ENCODE peak calls at places on chromosome 10, in six cellular contexts. One of them, this sample, is unnamed. For H3K27me3, the result is how much of the 10 kb centered on the place peaks cover.

GRCh38 chr10:98423691-98424120 is 8.7 kb upstream of the PYROXD2 start:
- DNase-seq in H1: peak
- DNase-seq in mammary epithelial cell: no peak
- DNase-seq in CD8-positive, alpha-beta T cell: no peak
- DNase-seq in adrenal gland: peak
- DNase-seq in kidney epithelial cell: no peak
- DNase-seq in this sample: no peak

GRCh38 chr10:121516483-121516882 is 81.8 kb downstream of the FGFR2 start:
- DNase-seq in mammary epithelial cell: no peak
- DNase-seq in adrenal gland: peak
- DNase-seq in H1: no peak
- DNase-seq in CD8-positive, alpha-beta T cell: no peak
- DNase-seq in kidney epithelial cell: no peak
- DNase-seq in this sample: no peak

GRCh38 chr10:78973901-78974408 is 94.8 kb upstream of the ZMIZ1 start:
- DNase-seq in kidney epithelial cell: no peak
- DNase-seq in CD8-positive, alpha-beta T cell: peak
- DNase-seq in H1: peak
- DNase-seq in adrenal gland: peak
- DNase-seq in mammary epithelial cell: no peak
- DNase-seq in this sample: no peak

GRCh38 chr10:51862149-51862548 is 162.8 kb upstream of the CSTF2T start:
- DNase-seq in adrenal gland: no peak
- DNase-seq in CD8-positive, alpha-beta T cell: no peak
- DNase-seq in mammary epithelial cell: no peak
- DNase-seq in kidney epithelial cell: peak
- DNase-seq in H1: no peak
- DNase-seq in this sample: no peak

GRCh38 chr10:12703813-12704212 is 297.7 kb downstream of the CCDC3 start:
- DNase-seq in CD8-positive, alpha-beta T cell: no peak
- DNase-seq in adrenal gland: no peak
- DNase-seq in H1: no peak
- DNase-seq in mammary epithelial cell: peak
- DNase-seq in kidney epithelial cell: peak
- DNase-seq in this sample: no peak

GRCh38 chr10:119320981-119321380 is 113.6 kb downstream of the GRK5 start:
- DNase-seq in adrenal gland: no peak
- DNase-seq in H1: no peak
- DNase-seq in kidney epithelial cell: no peak
- DNase-seq in mammary epithelial cell: no peak
- DNase-seq in CD8-positive, alpha-beta T cell: no peak
- DNase-seq in this sample: no peak

GRCh38 chr10:52637592-52637991 is 135.0 kb downstream of the MBL2 start:
- DNase-seq in adrenal gland: no peak
- DNase-seq in CD8-positive, alpha-beta T cell: no peak
- DNase-seq in mammary epithelial cell: no peak
- DNase-seq in kidney epithelial cell: no peak
- DNase-seq in H1: no peak
- DNase-seq in this sample: no peak

GRCh38 chr10:122021421-122021820 is 32.5 kb downstream of the TACC2 start:
- DNase-seq in CD8-positive, alpha-beta T cell: no peak
- DNase-seq in mammary epithelial cell: no peak
- DNase-seq in kidney epithelial cell: no peak
- DNase-seq in adrenal gland: no peak
- DNase-seq in H1: no peak
- DNase-seq in this sample: no peak

GRCh38 chr10:79444243-79445119 is 943 bp downstream of the ZCCHC24 start:
- DNase-seq in kidney epithelial cell: no peak
- DNase-seq in CD8-positive, alpha-beta T cell: peak
- DNase-seq in adrenal gland: peak
- DNase-seq in H1: peak
- DNase-seq in mammary epithelial cell: peak
- DNase-seq in this sample: peak

GRCh38 chr10:59622320-59622901 is 87.2 kb downstream of the SLC16A9 start:
- DNase-seq in adrenal gland: peak
- DNase-seq in mammary epithelial cell: peak
- DNase-seq in CD8-positive, alpha-beta T cell: no peak
- DNase-seq in H1: peak
- DNase-seq in kidney epithelial cell: no peak
- DNase-seq in this sample: peak

GRCh38 chr10:8013011-8013410 is 41.5 kb upstream of the GATA3 start:
- DNase-seq in mammary epithelial cell: no peak
- DNase-seq in kidney epithelial cell: peak
- DNase-seq in adrenal gland: no peak
- DNase-seq in CD8-positive, alpha-beta T cell: no peak
- DNase-seq in H1: no peak
- DNase-seq in this sample: no peak

GRCh38 chr10:123800299-123800698 is 91.3 kb downstream of the CPXM2 start:
- DNase-seq in CD8-positive, alpha-beta T cell: no peak
- DNase-seq in kidney epithelial cell: no peak
- DNase-seq in H1: peak
- DNase-seq in mammary epithelial cell: peak
- DNase-seq in adrenal gland: no peak
- DNase-seq in this sample: no peak

GRCh38 chr10:77547651-77548050 is 90.0 kb downstream of the KCNMA1 start:
- DNase-seq in adrenal gland: no peak
- DNase-seq in kidney epithelial cell: no peak
- DNase-seq in CD8-positive, alpha-beta T cell: no peak
- DNase-seq in H1: no peak
- DNase-seq in mammary epithelial cell: no peak
- DNase-seq in this sample: no peak

GRCh38 chr10:97127960-97128850 is 57.6 kb downstream of the SLIT1 start:
- DNase-seq in CD8-positive, alpha-beta T cell: no peak
- DNase-seq in H1: no peak
- DNase-seq in mammary epithelial cell: peak
- DNase-seq in adrenal gland: peak
- DNase-seq in kidney epithelial cell: no peak
- DNase-seq in this sample: no peak

GRCh38 chr10:62264702-62265436 is 3.8 kb downstream of the RTKN2 start:
- DNase-seq in CD8-positive, alpha-beta T cell: no peak
- DNase-seq in mammary epithelial cell: peak
- DNase-seq in kidney epithelial cell: peak
- DNase-seq in adrenal gland: no peak
- DNase-seq in H1: no peak
- DNase-seq in this sample: no peak

GRCh38 chr10:15213461-15213861 is 45.0 kb upstream of the NMT2 start:
- DNase-seq in mammary epithelial cell: no peak
- DNase-seq in adrenal gland: no peak
- DNase-seq in kidney epithelial cell: no peak
- DNase-seq in H1: no peak
- DNase-seq in CD8-positive, alpha-beta T cell: no peak
- DNase-seq in this sample: no peak

GRCh38 chr10:70558871-70559810 is 43.4 kb downstream of the PRF1 start:
- DNase-seq in mammary epithelial cell: peak
- DNase-seq in kidney epithelial cell: no peak
- DNase-seq in H1: peak
- DNase-seq in adrenal gland: peak
- DNase-seq in CD8-positive, alpha-beta T cell: peak
- DNase-seq in this sample: peak

GRCh38 chr10:35339946-35340345 is 3.6 kb downstream of the CCNY start:
- DNase-seq in kidney epithelial cell: no peak
- DNase-seq in H1: no peak
- DNase-seq in mammary epithelial cell: peak
- DNase-seq in CD8-positive, alpha-beta T cell: no peak
- DNase-seq in adrenal gland: no peak
- DNase-seq in this sample: no peak

GRCh38 chr10:75166623-75166972 is 44.0 kb upstream of the VDAC2 start:
- DNase-seq in kidney epithelial cell: no peak
- DNase-seq in adrenal gland: no peak
- DNase-seq in H1: no peak
- DNase-seq in CD8-positive, alpha-beta T cell: no peak
- DNase-seq in mammary epithelial cell: no peak
- DNase-seq in this sample: no peak

GRCh38 chr10:75170215-75170614 is 40.4 kb upstream of the VDAC2 start:
- DNase-seq in H1: no peak
- DNase-seq in kidney epithelial cell: no peak
- DNase-seq in CD8-positive, alpha-beta T cell: no peak
- DNase-seq in adrenal gland: no peak
- DNase-seq in mammary epithelial cell: no peak
- DNase-seq in this sample: no peak

GRCh38 chr10:75168275-75168674 is 42.3 kb upstream of the VDAC2 start:
- DNase-seq in CD8-positive, alpha-beta T cell: no peak
- DNase-seq in adrenal gland: no peak
- DNase-seq in kidney epithelial cell: no peak
- DNase-seq in H1: no peak
- DNase-seq in mammary epithelial cell: no peak
- DNase-seq in this sample: no peak

DNA sequence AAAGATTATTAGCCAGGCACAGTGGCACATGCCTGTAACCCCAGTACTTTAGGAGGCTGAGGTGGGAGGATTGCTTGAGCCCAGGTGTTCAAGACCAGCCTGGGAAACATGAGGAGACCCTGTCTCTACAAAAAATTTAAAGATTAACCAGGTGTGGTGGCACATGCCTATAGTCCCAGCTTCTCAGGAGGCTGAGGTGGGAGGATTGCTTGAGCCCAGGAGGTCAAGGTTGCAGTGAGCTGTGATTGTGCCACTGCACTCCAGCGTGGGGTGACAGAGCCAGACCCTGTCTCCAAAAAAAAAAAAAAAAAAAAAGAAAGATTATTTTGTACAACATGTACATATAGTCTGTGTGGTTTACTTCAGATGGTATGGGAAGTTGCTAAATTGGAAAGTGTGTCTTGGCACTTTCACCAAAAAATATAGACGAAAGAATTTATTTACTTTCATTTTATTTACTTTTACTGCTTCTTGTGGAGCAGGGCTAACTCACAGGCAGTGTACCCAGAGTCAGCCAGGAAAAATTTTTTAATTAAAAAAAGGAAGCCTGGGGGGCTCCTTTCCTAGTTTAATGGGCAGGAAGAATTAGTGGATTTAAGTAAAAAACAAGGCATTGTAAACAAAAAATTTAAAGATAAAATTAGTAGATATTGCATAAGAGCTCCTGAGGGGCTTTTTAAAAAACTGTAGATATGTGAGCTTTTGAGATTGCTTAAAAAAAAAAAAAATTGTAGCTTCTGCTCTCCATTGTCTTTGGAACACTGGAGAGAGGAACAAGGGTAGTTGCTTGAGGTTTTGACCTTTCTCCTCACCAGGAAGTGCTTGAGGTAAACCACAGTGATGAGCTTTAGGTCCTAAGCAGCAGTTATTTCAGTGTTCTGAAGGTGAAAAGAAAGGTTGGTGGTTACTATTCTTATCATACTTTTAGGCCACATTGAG is 44.6 kb upstream of the VDAC2 start:
- DNase-seq in mammary epithelial cell: peak
- DNase-seq in kidney epithelial cell: no peak
- DNase-seq in adrenal gland: no peak
- DNase-seq in CD8-positive, alpha-beta T cell: no peak
- DNase-seq in H1: no peak
- DNase-seq in this sample: no peak
- H3K27me3 ChIP-seq in mammary epithelial cell: under half
- H3K27me3 ChIP-seq in kidney epithelial cell: under half
- H3K27me3 ChIP-seq in adrenal gland: under half
- H3K27me3 ChIP-seq in CD8-positive, alpha-beta T cell: under half
- H3K27me3 ChIP-seq in H1: under half
- H3K27me3 ChIP-seq in this sample: under half

DNA sequence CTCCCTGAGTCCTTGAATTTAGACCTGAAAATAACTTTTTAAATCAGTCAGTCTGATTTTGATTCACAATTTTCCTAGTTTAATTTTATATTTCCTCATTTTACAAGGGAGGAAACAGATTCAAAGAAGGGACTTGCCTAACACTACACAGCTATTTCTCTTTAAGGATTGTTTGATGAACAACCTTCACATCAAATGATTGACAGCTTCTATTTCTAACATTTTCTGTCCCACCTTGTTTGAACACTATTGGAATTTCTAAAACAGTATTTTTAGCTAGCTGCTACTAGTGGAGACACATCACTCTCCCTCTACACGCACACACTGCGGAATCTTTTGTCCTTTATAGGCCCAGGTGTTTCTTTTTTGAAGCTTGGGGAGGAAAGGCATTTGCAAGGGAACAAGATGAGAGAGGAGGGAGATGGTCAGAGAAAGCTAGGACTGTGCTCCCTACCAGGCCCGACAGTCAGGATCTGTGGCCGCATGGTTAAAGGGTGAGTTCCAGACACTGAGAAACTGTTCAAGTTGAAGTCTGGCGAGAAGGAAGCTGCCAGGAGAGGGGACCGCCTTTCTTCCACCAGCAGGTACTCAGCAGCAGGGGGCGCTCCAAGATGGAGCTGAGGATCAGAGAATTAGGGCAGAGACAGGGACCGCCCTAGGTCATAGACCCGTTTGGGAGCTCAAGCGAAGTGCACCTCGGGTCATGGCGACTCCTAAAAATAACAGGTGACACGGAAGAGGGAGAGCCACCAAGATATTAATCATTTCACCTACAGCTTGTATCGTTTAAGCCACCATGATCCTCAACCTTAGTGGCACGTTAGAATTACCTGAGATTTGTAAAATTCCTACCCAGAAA is 49.7 kb downstream of the DNAJC12 start:
- DNase-seq in kidney epithelial cell: no peak
- DNase-seq in H1: peak
- DNase-seq in mammary epithelial cell: no peak
- DNase-seq in CD8-positive, alpha-beta T cell: peak
- DNase-seq in adrenal gland: peak
- DNase-seq in this sample: peak
- TF ChIP-seq CTCF in kidney epithelial cell: peak
- TF ChIP-seq CTCF in H1: peak
- TF ChIP-seq CTCF in mammary epithelial cell: peak
- TF ChIP-seq CTCF in CD8-positive, alpha-beta T cell: peak
- TF ChIP-seq CTCF in adrenal gland: peak
- TF ChIP-seq CTCF in this sample: peak

GRCh38 chr10:100750291-100751210 is 5.2 kb downstream of the PAX2 start:
- DNase-seq in kidney epithelial cell: no peak
- DNase-seq in CD8-positive, alpha-beta T cell: no peak
- DNase-seq in mammary epithelial cell: no peak
- DNase-seq in H1: peak
- DNase-seq in adrenal gland: no peak
- DNase-seq in this sample: no peak
- H3K27me3 ChIP-seq in kidney epithelial cell: under half
- H3K27me3 ChIP-seq in CD8-positive, alpha-beta T cell: under half
- H3K27me3 ChIP-seq in mammary epithelial cell: half or more
- H3K27me3 ChIP-seq in H1: half or more
- H3K27me3 ChIP-seq in adrenal gland: half or more
- H3K27me3 ChIP-seq in this sample: half or more

DNA sequence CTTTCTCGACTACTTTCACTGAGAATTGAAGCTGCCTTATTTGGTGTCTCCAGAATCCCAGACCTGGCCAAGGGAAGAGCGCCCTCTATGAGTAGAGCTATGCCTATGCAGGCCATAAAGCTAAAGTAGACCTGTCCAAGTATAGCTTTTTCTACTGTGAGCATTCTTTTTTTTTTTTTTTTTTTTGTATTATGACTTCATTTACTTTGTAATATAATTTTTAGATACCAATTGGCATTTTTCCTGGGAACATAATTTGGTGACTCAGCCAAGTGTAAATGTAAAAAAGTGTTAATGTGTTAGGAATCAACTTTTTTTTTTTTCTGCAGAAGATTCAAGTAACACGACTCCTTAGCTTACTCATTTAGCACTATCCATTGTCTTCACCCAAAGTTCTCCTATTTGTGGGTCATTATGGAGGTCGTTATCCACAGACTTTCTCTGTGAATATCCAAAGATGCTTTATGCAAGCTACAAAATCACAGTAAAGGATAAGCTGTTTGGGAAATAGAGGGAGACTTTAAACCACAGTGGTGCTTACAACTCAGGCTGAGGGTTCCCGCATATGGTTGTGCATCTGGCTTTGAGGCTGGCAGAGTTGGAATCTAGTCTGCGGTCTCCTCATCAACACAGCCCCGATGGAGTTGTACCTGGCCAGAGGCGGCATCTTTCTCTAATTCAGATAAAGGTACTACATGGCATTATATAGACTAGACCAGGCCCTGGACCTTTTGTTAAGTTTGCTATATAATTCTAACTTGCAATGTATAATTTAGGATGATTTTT is 1040.2 kb upstream of the SORCS1 start:
- DNase-seq in CD8-positive, alpha-beta T cell: no peak
- DNase-seq in H1: no peak
- DNase-seq in adrenal gland: no peak
- DNase-seq in kidney epithelial cell: no peak
- DNase-seq in mammary epithelial cell: peak
- DNase-seq in this sample: peak
- TF ChIP-seq CTCF in CD8-positive, alpha-beta T cell: no peak
- TF ChIP-seq CTCF in H1: peak
- TF ChIP-seq CTCF in adrenal gland: peak
- TF ChIP-seq CTCF in kidney epithelial cell: peak
- TF ChIP-seq CTCF in mammary epithelial cell: peak
- TF ChIP-seq CTCF in this sample: peak